ENCODE peak calls at places on chromosomes 5 and 9, in four cellular contexts. O is stomach, B is PC-3, A is heart left ventricle. E is an unnamed sample.
A peak's percentile ranks its signal among the peaks of the same experiment; 100 is the strongest.

GRCh38 chr9:19174127-19174921 is 47.0 kb upstream of the PLIN2 start:
- DNase-seq in O (peak; percentile 55), A (peak; percentile 54), B (peak; percentile 69), E (peak; percentile 72)

GRCh38 chr5:66247176-66247960 is 103.3 kb downstream of the SREK1 start:
- DNase-seq in A (no peak), O (no peak), B (peak; percentile 69), E (no peak)

GRCh38 chr5:111775224-111775623 is 18.2 kb upstream of the NREP start:
- DNase-seq in A (no peak), B (no peak), O (no peak), E (no peak)

GRCh38 chr5:72531496-72532190 is 24.4 kb upstream of the ZNF366 start:
- DNase-seq in B (peak; percentile 4), A (no peak), O (no peak), E (no peak)

GRCh38 chr5:172624083-172624995 is 16.7 kb upstream of the NEURL1B start:
- DNase-seq in O (no peak), B (no peak), A (no peak), E (no peak)

GRCh38 chr9:86321373-86321772 is 32.8 kb downstream of the TUT7 start:
- DNase-seq in O (no peak), B (peak; percentile 58), A (no peak), E (no peak)

GRCh38 chr9:74036549-74037231 is 460.4 kb upstream of the RORB start:
- DNase-seq in A (no peak), O (no peak), B (no peak), E (no peak)

GRCh38 chr5:111308951-111309350 is 84.8 kb downstream of the CAMK4 start:
- DNase-seq in A (no peak), O (no peak), B (peak; percentile 48), E (no peak)

GRCh38 chr5:91638010-91638409 is 254.9 kb upstream of the ARRDC3 start:
- DNase-seq in O (no peak), B (no peak), A (no peak), E (no peak)

GRCh38 chr5:67725591-67725990 is 490.0 kb upstream of the PIK3R1 start:
- DNase-seq in B (no peak), A (no peak), O (no peak), E (no peak)

GRCh38 chr5:80346055-80346454 is 26.3 kb downstream of the SPZ1 start:
- DNase-seq in A (no peak), O (no peak), B (peak; percentile 45), E (no peak)
- TF ChIP-seq CTCF in A (peak; percentile 21), O (no peak), B (peak; percentile 56), E (peak; percentile 67)

GRCh38 chr5:54514841-54515432 is 2.6 kb upstream of the SNX18 start:
- DNase-seq in A (no peak), O (no peak), B (no peak), E (no peak)
- H3K4me3 ChIP-seq in A (no peak overlapping the region), O (no peak overlapping the region), B (no peak overlapping the region), E (no peak overlapping the region)

GRCh38 chr9:113390192-113390960 is 10.7 kb downstream of the ALAD start:
- DNase-seq in B (no peak), O (no peak), A (no peak), E (no peak)
- H3K27me3 ChIP-seq in B (no peaks in the 10 kb centered on the region), O (no peaks in the 10 kb centered on the region), A (no peaks in the 10 kb centered on the region), E (no peaks in the 10 kb centered on the region)

GRCh38 chr5:127418378-127418777 is 99.1 kb upstream of the PRRC1 start:
- DNase-seq in O (no peak), B (no peak), A (no peak), E (no peak)

GRCh38 chr5:127417534-127417933 is 99.9 kb upstream of the PRRC1 start:
- DNase-seq in A (no peak), B (no peak), O (no peak), E (no peak)

GRCh38 chr5:127419858-127420257 is 97.6 kb upstream of the PRRC1 start:
- DNase-seq in O (no peak), A (no peak), B (no peak), E (no peak)

GRCh38 chr5:127416896-127417295 is 100.5 kb upstream of the PRRC1 start:
- DNase-seq in O (no peak), B (no peak), A (no peak), E (no peak)

DNA sequence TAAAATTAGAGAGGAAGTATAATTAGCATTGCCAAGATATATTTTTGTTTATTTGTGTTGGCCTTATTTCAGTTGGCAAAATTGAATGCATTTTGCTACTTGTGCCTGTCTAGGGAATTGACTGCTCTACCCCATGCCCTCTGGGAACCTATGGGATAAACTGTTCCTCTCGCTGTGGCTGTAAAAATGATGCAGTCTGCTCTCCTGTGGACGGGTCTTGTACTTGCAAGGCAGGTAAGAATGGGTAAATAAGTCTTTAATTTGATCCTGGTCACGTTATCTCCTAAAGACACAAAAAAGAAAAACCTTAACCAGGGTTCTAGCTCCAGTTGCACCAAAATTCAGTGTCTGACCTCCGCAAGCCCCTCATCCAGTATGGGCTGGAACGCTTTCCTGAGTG is 98.4 kb upstream of the PRRC1 start:
- DNase-seq in B (no peak), O (no peak), A (no peak), E (no peak)
- TF ChIP-seq CTCF in B (no peak), O (no peak), A (no peak), E (no peak)

DNA sequence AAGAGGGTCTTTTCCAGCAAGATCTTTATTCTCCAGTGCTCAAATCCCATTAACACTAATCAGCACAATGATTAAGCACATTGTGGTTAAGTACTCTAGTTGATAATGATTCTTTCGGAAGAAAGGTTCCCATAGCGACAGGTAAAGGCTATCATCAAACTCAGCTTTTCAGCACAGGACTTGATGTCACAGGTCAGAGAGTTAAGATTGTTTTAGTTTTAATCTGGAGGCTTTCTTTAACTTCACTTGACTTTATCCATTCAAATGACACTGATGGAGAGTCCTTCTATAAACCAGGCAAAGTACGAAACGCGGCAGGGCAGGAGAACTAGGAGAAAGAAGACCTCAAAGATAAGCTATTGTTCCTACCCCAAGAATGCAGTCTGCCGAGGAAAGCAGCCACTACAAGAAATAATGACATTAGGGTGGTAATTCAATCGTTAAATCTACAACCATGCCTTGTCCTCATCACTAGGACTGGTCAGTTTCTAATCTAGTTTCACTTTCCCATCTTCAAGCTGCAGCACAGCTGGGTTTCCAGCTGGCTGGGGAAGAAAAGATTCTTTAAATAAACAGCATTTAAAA is 4.6 kb downstream of the NRG2 start:
- DNase-seq in A (no peak), B (no peak), O (no peak), E (no peak)
- H3K4me3 ChIP-seq in A (peak overlapping the region; percentile 52), B (peak overlapping the region; percentile 59), O (peak overlapping the region; percentile 43), E (peak overlapping the region; percentile 1)

E was measured in GM06990.